ENCODE peak calls at places on chromosomes 16 and 17, in five cellular contexts. G is thoracic aorta; J is A549; T is ascending aorta; B is CD4-positive, alpha-beta memory T cell. X is an unnamed sample.
A peak's percentile ranks its signal among the peaks of the same experiment; 100 is the strongest.

GRCh38 chr17:6374761-6375312 is 60.1 kb downstream of the AIPL1 start:
- DNase-seq in T (no peak), G (no peak), J (peak; percentile 66), B (no peak), X (no peak)

GRCh38 chr17:55005520-55005919 is 37.0 kb downstream of the STXBP4 start:
- DNase-seq in B (peak; percentile 1), G (no peak), J (peak; percentile 58), T (no peak), X (no peak)

GRCh38 chr17:44204453-44204882 is 4.8 kb upstream of the ATXN7L3 start:
- DNase-seq in B (no peak), T (no peak), G (no peak), J (no peak), X (no peak)

GRCh38 chr17:81258292-81258691 is 19.2 kb downstream of the NDUFAF8 start:
- DNase-seq in B (no peak), T (no peak), G (no peak), J (no peak), X (no peak)

GRCh38 chr16:87297918-87298631 is 19.1 kb downstream of the C16orf95 start:
- DNase-seq in G (no peak), T (no peak), B (no peak), J (no peak), X (no peak)

GRCh38 chr16:55499281-55499680 is 9.6 kb upstream of the LPCAT2 start:
- DNase-seq in B (no peak), J (no peak), T (peak; percentile 35), G (no peak), X (no peak)

GRCh38 chr17:56358651-56359050 is 205.4 kb downstream of the ANKFN1 start:
- DNase-seq in B (no peak), T (no peak), G (no peak), J (no peak), X (no peak)

GRCh38 chr17:8142887-8143580 is 9.2 kb downstream of the PER1 start:
- DNase-seq in J (no peak), T (peak; percentile 61), G (no peak), B (no peak), X (no peak)

GRCh38 chr16:85028638-85029412 is 1.2 kb downstream of the KIAA0513 start:
- DNase-seq in J (no peak), G (no peak), B (peak; percentile 76), T (peak; percentile 82), X (peak; percentile 86)

GRCh38 chr16:21650517-21650916 is 1.9 kb downstream of the IGSF6 start:
- DNase-seq in B (no peak), J (no peak), G (no peak), T (no peak), X (no peak)

GRCh38 chr17:31820691-31821435 is 38.2 kb downstream of the COPRS start:
- DNase-seq in G (no peak), T (no peak), J (no peak), B (no peak), X (no peak)

GRCh38 chr17:77602062-77602746 is 356.3 kb upstream of the TNRC6C start:
- DNase-seq in T (peak; percentile 95), B (no peak), J (no peak), G (peak; percentile 85), X (peak; percentile 96)

GRCh38 chr17:4087911-4088693 is 54.7 kb downstream of the ZZEF1 start:
- DNase-seq in T (no peak), J (no peak), G (no peak), B (no peak), X (no peak)

GRCh38 chr17:37743612-37743874 is 1.3 kb downstream of the HNF1B start:
- DNase-seq in T (no peak), J (peak; percentile 88), B (no peak), G (no peak), X (no peak)

GRCh38 chr17:14781123-14781522 is 480.2 kb downstream of the HS3ST3B1 start:
- DNase-seq in G (no peak), J (no peak), B (no peak), T (no peak), X (no peak)

GRCh38 chr16:67278773-67279295 is 498 bp upstream of the PLEKHG4 start:
- DNase-seq in G (no peak), B (no peak), T (no peak), J (peak; percentile 56), X (no peak)

GRCh38 chr17:50276588-50277356 is 2.5 kb downstream of the TMEM92 start:
- DNase-seq in G (no peak), J (peak; percentile 51), B (no peak), T (no peak), X (no peak)

GRCh38 chr16:65510850-65511249 is 389.0 kb upstream of the CDH11 start:
- DNase-seq in B (no peak), J (no peak), G (no peak), T (no peak), X (no peak)

GRCh38 chr16:64892843-64893242 is 229.0 kb downstream of the CDH11 start:
- DNase-seq in J (no peak), G (no peak), B (no peak), T (no peak), X (no peak)

GRCh38 chr16:24075929-24076716 is 180.0 kb upstream of the CACNG3 start:
- DNase-seq in G (no peak), T (no peak), J (no peak), B (no peak), X (no peak)

GRCh38 chr16:86082400-86083030 is 183.6 kb downstream of the IRF8 start:
- DNase-seq in T (no peak), G (no peak), B (no peak), J (no peak), X (no peak)

GRCh38 chr16:17469011-17469741 is 1.6 kb downstream of the XYLT1 start:
- DNase-seq in B (no peak), G (no peak), J (no peak), T (no peak), X (peak; percentile 38)

GRCh38 chr16:72094266-72094610 is 591 bp downstream of the DHX38 start:
- DNase-seq in B (no peak), J (no peak), G (no peak), T (no peak), X (no peak)

GRCh38 chr17:76384987-76385891 is 830 bp downstream of the SPHK1 start:
- DNase-seq in G (no peak), J (peak; percentile 68), B (peak; percentile 18), T (peak; percentile 89), X (peak; percentile 66)

GRCh38 chr16:87264634-87265033 is 52.6 kb downstream of the C16orf95 start:
- DNase-seq in T (no peak), G (no peak), J (no peak), B (no peak), X (no peak)

GRCh38 chr17:50864747-50865059 is 1.5 kb downstream of the TOB1 start:
- DNase-seq in T (no peak), G (no peak), B (no peak), J (no peak), X (no peak)

GRCh38 chr17:35748323-35748960 is 4.6 kb downstream of the GAS2L2 start:
- DNase-seq in G (no peak), T (no peak), B (no peak), J (no peak), X (no peak)

GRCh38 chr17:5097101-5097834 is 14.4 kb downstream of the ZNF232 start:
- DNase-seq in B (peak; percentile 25), J (no peak), T (no peak), G (no peak), X (peak; percentile 71)

GRCh38 chr16:19804538-19805323 is 79.9 kb downstream of the GPRC5B start:
- DNase-seq in B (peak; percentile 35), G (no peak), J (no peak), T (peak; percentile 65), X (peak; percentile 67)

GRCh38 chr17:10729334-10730193 is at the start of gene TMEM220:
- DNase-seq in T (peak; percentile 90), G (peak; percentile 40), B (peak; percentile 17), J (peak; percentile 74), X (peak; percentile 91)

GRCh38 chr17:78974635-78975591 is 4.8 kb downstream of the LGALS3BP start:
- DNase-seq in J (peak; percentile 64), G (peak; percentile 47), T (peak; percentile 89), B (no peak), X (peak; percentile 88)

DNA sequence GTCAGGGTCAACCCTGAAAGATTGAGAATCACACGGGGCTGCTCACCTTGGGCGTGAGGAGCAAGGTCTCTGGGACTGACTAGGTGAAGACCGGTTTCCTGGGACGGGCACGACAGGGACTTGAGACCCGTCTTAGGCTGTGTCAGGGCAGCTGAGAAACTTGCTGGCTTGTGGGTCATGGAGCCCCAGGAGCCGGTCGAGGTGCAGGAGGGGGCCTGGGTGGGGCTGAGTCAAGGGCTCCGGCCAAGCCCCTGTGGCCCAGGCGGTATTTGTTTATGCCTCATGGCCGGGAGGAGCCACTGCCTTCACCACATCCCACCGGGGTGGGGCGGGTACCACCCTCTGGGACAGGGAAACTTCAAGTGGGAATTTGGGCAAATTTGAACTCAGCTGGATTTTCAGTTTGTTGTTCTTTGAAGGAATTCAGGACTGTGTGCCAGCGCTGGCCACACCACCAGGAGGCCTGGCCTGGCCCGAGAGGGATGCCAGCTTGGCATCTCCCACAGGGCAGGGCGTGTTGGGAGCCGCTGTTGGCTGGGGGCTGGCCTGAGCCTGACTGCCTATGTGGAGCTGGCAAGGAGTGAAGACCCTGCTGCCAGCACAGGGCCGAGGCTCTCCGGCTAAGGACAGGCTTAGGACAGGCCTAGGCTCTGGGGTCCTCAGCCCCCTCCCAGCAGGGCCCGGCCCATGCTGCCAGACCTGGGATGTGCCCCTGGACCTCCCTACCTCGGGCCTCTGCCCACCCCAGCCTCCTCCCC is 116.1 kb downstream of the METRNL start:
- DNase-seq in T (peak; percentile 93), G (peak; percentile 40), B (no peak), J (no peak), X (peak; percentile 79)
- H3K9me3 ChIP-seq in T (no peaks in the 10 kb centered on the region), G (no peaks in the 10 kb centered on the region), B (no peaks in the 10 kb centered on the region), J (no peaks in the 10 kb centered on the region), X (no peaks in the 10 kb centered on the region)

DNA sequence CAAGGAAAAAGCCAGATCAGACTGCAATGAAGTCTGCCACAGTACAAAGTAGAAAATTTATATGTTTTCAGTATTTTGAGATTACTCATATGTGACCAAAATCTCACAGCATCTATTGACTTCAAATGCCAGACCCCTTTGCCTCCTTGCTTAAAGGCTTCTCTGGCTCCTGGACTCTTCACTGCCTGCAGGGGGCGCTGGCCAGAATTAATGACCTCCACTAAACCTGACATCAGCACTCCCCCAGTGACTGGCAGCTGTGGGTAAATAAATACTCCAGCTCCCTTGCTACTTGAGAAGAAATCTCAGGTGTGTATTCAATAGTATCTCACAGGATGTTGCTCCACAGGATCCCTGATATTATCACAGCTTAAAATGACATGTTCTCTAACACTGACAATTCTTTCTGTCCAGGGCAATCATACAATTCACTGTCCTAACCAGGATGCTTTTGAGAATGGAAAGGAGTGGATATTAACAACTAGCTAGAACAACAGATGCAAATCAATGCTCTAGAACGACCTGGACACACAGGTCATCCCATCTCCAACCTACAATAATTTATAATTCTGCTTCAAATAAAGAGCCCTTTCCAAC is 4.0 kb downstream of the BECN1 start:
- DNase-seq in B (peak; percentile 55), T (no peak), G (no peak), J (peak; percentile 84), X (peak; percentile 42)
- H3K9me3 ChIP-seq in B (no peaks in the 10 kb centered on the region), T (no peaks in the 10 kb centered on the region), G (no peaks in the 10 kb centered on the region), J (no peaks in the 10 kb centered on the region), X (no peaks in the 10 kb centered on the region)

DNA sequence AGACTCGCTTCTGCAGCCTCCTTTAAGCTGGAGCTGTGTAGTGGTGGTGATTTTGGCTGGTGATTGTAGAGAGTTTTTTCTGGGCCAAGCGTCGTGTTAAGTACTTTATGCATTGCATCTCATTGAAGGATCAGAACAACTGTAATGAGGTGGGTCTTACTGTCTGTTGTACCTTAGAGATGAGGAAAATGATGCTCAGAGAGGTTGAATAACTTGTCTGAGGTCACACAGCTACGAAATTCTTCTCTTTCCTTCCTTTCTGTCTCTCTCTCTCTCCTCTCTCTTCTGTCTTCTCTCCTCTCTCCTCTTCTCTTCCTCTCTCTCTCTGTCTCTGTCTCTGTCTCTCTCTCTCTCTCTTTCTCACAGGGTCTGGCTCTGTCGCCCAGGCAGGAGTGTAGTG is 82.8 kb downstream of the CNGB1 start:
- DNase-seq in B (no peak), J (no peak), T (no peak), G (no peak), X (no peak)
- H3K9me3 ChIP-seq in B (no peaks in the 10 kb centered on the region), J (no peaks in the 10 kb centered on the region), T (no peaks in the 10 kb centered on the region), G (no peaks in the 10 kb centered on the region), X (no peaks in the 10 kb centered on the region)

GRCh38 chr17:68731465-68731864 is 130.3 kb upstream of the FAM20A start:
- DNase-seq in J (no peak), G (no peak), T (no peak), B (no peak), X (no peak)
- H3K9me3 ChIP-seq in J (peaks cover 2% of the 10 kb centered on the region), G (no peaks in the 10 kb centered on the region), T (no peaks in the 10 kb centered on the region), B (no peaks in the 10 kb centered on the region), X (no peaks in the 10 kb centered on the region)